ENCODE peak calls at places on chromosomes 4 and X, in four cellular contexts. I, W, U and E are unnamed samples.

GRCh38 chr4:126986005-126986404 is 646.8 kb upstream of the INTU start:
- DNase-seq in W (no peak), U (no peak), I (no peak), E (no peak)

GRCh38 chr4:2934077-2934812 is 29.0 kb downstream of the NOP14 start:
- DNase-seq in I (peak; percentile 69), U (peak; percentile 18), W (peak; percentile 86), E (peak; percentile 58)

GRCh38 chrX:15567886-15568616 is 32.7 kb downstream of the ACE2 start:
- DNase-seq in W (no peak), I (no peak), U (no peak), E (no peak)

GRCh38 chrX:13646154-13646549 is 6.8 kb upstream of the TCEANC start:
- DNase-seq in I (peak; percentile 37), W (peak; percentile 77), U (peak; percentile 23), E (peak; percentile 64)

GRCh38 chrX:70434914-70435586 is 9.6 kb upstream of the DLG3 start:
- DNase-seq in I (no peak), W (peak; percentile 30), U (peak; percentile 43), E (no peak)

GRCh38 chr4:98706200-98706813 is 47.9 kb upstream of the TSPAN5 start:
- DNase-seq in W (no peak), I (no peak), U (no peak), E (no peak)

GRCh38 chr4:8100696-8101095 is 57.9 kb downstream of the ABLIM2 start:
- DNase-seq in W (peak; percentile 26), I (no peak), U (no peak), E (no peak)

GRCh38 chr4:117467404-117467803 is 382.0 kb upstream of the TRAM1L1 start:
- DNase-seq in U (no peak), I (no peak), W (no peak), E (no peak)

GRCh38 chrX:9533611-9534010 is 68.8 kb downstream of the TBL1X start:
- DNase-seq in I (no peak), U (no peak), W (no peak), E (no peak)

GRCh38 chrX:75156537-75156945 is 458 bp upstream of the ABCB7 start:
- DNase-seq in W (peak; percentile 44), U (peak; percentile 11), I (peak; percentile 6), E (no peak)
- H3K9ac ChIP-seq in W (peak overlapping the region; percentile 97), U (peak overlapping the region; percentile 95), I (no peak overlapping the region), E (no peak overlapping the region)

GRCh38 chr4:38023347-38024202 is 63.4 kb downstream of the PTTG2 start:
- DNase-seq in I (no peak), U (no peak), W (no peak), E (no peak)
- H3K27ac ChIP-seq in I (no peak overlapping the region), U (no peak overlapping the region), W (no peak overlapping the region), E (peak overlapping the region; percentile 19)

GRCh38 chr4:1310796-1311715 is 21.4 kb downstream of the MAEA start:
- DNase-seq in I (no peak), W (no peak), U (no peak), E (no peak)

GRCh38 chr4:1310031-1310795 is 20.5 kb downstream of the MAEA start:
- DNase-seq in I (no peak), W (no peak), U (no peak), E (no peak)

GRCh38 chr4:1307951-1308735 is 18.5 kb downstream of the MAEA start:
- DNase-seq in I (no peak), U (no peak), W (no peak), E (no peak)

GRCh38 chr4:1305781-1306455 is 16.2 kb downstream of the MAEA start:
- DNase-seq in I (no peak), W (no peak), U (no peak), E (peak; percentile 77)

GRCh38 chr4:1309261-1310010 is 19.7 kb downstream of the MAEA start:
- DNase-seq in I (peak; percentile 89), W (peak; percentile 92), U (peak; percentile 91), E (peak; percentile 79)
- H3K36me3 ChIP-seq in I (peaks cover 56% of the 10 kb centered on the region), W (peaks cover 5% of the 10 kb centered on the region), U (peaks cover 2% of the 10 kb centered on the region), E (peaks cover 13% of the 10 kb centered on the region)

GRCh38 chr4:5711479-5712184 is 631 bp downstream of the EVC start:
- DNase-seq in W (peak; percentile 87), I (no peak), U (peak; percentile 68), E (no peak)
- H3K9ac ChIP-seq in W (peak overlapping the region; percentile 84), I (peak overlapping the region; percentile 74), U (peak overlapping the region; percentile 86), E (no peak overlapping the region)